ENCODE peak calls at places on chromosomes 13 and 19, in ten cellular contexts. I is NCI-H748 treated with DMSO at 0.1 percent for 48 hours; U is germinal center; G is RPMI7951; B is activated T-cell treated with anti-CD3 and anti-CD28 coated beads, Interleukin-2, amount 50 U/mL, for 72 hours; W is choroid plexus epithelial cell; Y is NCI-H460; H is ELR; Z is HTR-8/SVneo; F is NCI-H146. S is an unnamed sample.

GRCh38 chr13:112903071-112903577 is 65.9 kb upstream of the MCF2L start:
- DNase-seq in I (no peak), U (no peak), G (no peak), B (no peak), W (no peak), Y (no peak), H (no peak), Z (no peak), F (no peak), S (no peak)

GRCh38 chr13:26425439-26426358 is 131.8 kb upstream of the WASF3 start:
- DNase-seq in I (peak), U (no peak), G (peak), B (no peak), W (peak), Y (no peak), H (no peak), Z (no peak), F (peak), S (no peak)

GRCh38 chr13:25840261-25840660 is 211.6 kb downstream of the SHISA2 start:
- DNase-seq in I (no peak), U (no peak), G (peak), B (no peak), W (no peak), Y (no peak), H (no peak), Z (no peak), F (no peak), S (no peak)

GRCh38 chr13:76808927-76809326 is 77.3 kb downstream of the KCTD12 start:
- DNase-seq in I (no peak), U (no peak), G (no peak), B (no peak), W (no peak), Y (no peak), H (no peak), Z (no peak), F (no peak), S (no peak)

GRCh38 chr19:44684892-44685847 is 13.8 kb upstream of the CEACAM16 start:
- DNase-seq in I (no peak), U (no peak), G (peak), B (peak), W (peak), Y (peak), H (peak), Z (peak), F (no peak), S (peak)

GRCh38 chr13:110323172-110323851 is 16.2 kb downstream of the COL4A2 start:
- DNase-seq in I (no peak), U (no peak), G (peak), B (no peak), W (peak), Y (no peak), H (peak), Z (no peak), F (no peak), S (peak)

GRCh38 chr19:40561947-40562346 is 14.7 kb upstream of the SHKBP1 start:
- DNase-seq in I (no peak), U (no peak), G (no peak), B (no peak), W (no peak), Y (no peak), H (no peak), Z (no peak), F (no peak), S (no peak)

GRCh38 chr19:8459520-8460260 is 14.9 kb downstream of the HNRNPM start:
- DNase-seq in I (no peak), U (no peak), G (no peak), B (no peak), W (peak), Y (no peak), H (peak), Z (peak), F (no peak), S (no peak)

GRCh38 chr13:79481685-79482052 is 714 bp downstream of the NDFIP2 start:
- DNase-seq in I (peak), U (peak), G (no peak), B (peak), W (no peak), Y (no peak), H (peak), Z (no peak), F (peak), S (peak)

GRCh38 chr13:87669379-87669978 is 1.7 kb upstream of the SLITRK5 start:
- DNase-seq in I (peak), U (no peak), G (no peak), B (no peak), W (peak), Y (no peak), H (peak), Z (no peak), F (peak), S (no peak)

GRCh38 chr13:51713807-51714206 is 90.2 kb downstream of the DHRS12 start:
- DNase-seq in I (no peak), U (no peak), G (no peak), B (no peak), W (no peak), Y (no peak), H (no peak), Z (no peak), F (no peak), S (no peak)

GRCh38 chr19:29393915-29394460 is 131.8 kb upstream of the VSTM2B start:
- DNase-seq in I (no peak), U (no peak), G (no peak), B (no peak), W (no peak), Y (no peak), H (no peak), Z (no peak), F (no peak), S (no peak)

GRCh38 chr19:35519291-35519690 is 5.8 kb upstream of the DMKN start:
- DNase-seq in I (no peak), U (no peak), G (peak), B (no peak), W (peak), Y (no peak), H (peak), Z (no peak), F (no peak), S (peak)

GRCh38 chr13:22262328-22262920 is 591.6 kb downstream of the FGF9 start:
- DNase-seq in I (no peak), U (no peak), G (no peak), B (no peak), W (no peak), Y (no peak), H (no peak), Z (no peak), F (no peak), S (no peak)

GRCh38 chr13:107421028-107421427 is 794.3 kb downstream of the LIG4 start:
- DNase-seq in I (no peak), U (no peak), G (peak), B (no peak), W (peak), Y (no peak), H (peak), Z (no peak), F (no peak), S (peak)

GRCh38 chr13:48727252-48728011 is 73.7 kb downstream of the CYSLTR2 start:
- DNase-seq in I (no peak), U (no peak), G (peak), B (no peak), W (peak), Y (peak), H (peak), Z (no peak), F (no peak), S (no peak)

GRCh38 chr19:2273356-2274184 is 8.4 kb downstream of the PEAK3 start:
- DNase-seq in I (no peak), U (peak), G (peak), B (peak), W (peak), Y (peak), H (peak), Z (peak), F (peak), S (peak)

GRCh38 chr13:62706035-62706434 is 1290.4 kb upstream of the PCDH20 start:
- DNase-seq in I (no peak), U (no peak), G (no peak), B (no peak), W (no peak), Y (no peak), H (peak), Z (no peak), F (no peak), S (no peak)

GRCh38 chr13:74037762-74038161 is 96.4 kb downstream of the KLF12 start:
- DNase-seq in I (no peak), U (no peak), G (no peak), B (no peak), W (no peak), Y (no peak), H (no peak), Z (no peak), F (no peak), S (no peak)

GRCh38 chr19:5632241-5632612 is 9.3 kb downstream of the SAFB start:
- DNase-seq in I (no peak), U (no peak), G (no peak), B (no peak), W (no peak), Y (no peak), H (no peak), Z (no peak), F (no peak), S (no peak)

GRCh38 chr19:12970070-12970820 is 869 bp downstream of the DAND5 start:
- DNase-seq in I (no peak), U (no peak), G (no peak), B (no peak), W (no peak), Y (no peak), H (no peak), Z (no peak), F (no peak), S (no peak)

GRCh38 chr19:28239270-28239669 is 973.7 kb downstream of the UQCRFS1 start:
- DNase-seq in I (no peak), U (no peak), G (no peak), B (no peak), W (peak), Y (no peak), H (no peak), Z (no peak), F (peak), S (peak)

GRCh38 chr19:16234552-16235445 is 37.1 kb downstream of the AP1M1 start:
- DNase-seq in I (no peak), U (no peak), G (no peak), B (no peak), W (no peak), Y (no peak), H (no peak), Z (no peak), F (no peak), S (no peak)

GRCh38 chr19:46551175-46551574 is 50.0 kb upstream of the CALM3 start:
- DNase-seq in I (no peak), U (no peak), G (no peak), B (no peak), W (no peak), Y (no peak), H (no peak), Z (no peak), F (no peak), S (no peak)